ENCODE peak calls at places on chromosome 17, in four cellular contexts. G is right lobe of liver, L is tibial nerve, B is uterus. N is an unnamed sample.

GRCh38 chr17:60253048-60253447 is 103.3 kb downstream of the CA4 start:
- DNase-seq in B (no peak), L (no peak), G (no peak), N (no peak)

GRCh38 chr17:64357191-64357981 is 33.3 kb downstream of the PECAM1 start:
- DNase-seq in B (no peak), L (peak; percentile 40), G (no peak), N (peak; percentile 74)

GRCh38 chr17:45148183-45149036 is at the start of gene HEXIM1:
- DNase-seq in L (peak; percentile 98), B (peak; percentile 99), G (peak; percentile 99), N (peak; percentile 100)

GRCh38 chr17:69434164-69434579 is 19.7 kb downstream of the MAP2K6 start:
- DNase-seq in L (no peak), G (no peak), B (peak; percentile 24), N (no peak)

GRCh38 chr17:50688168-50688719 is 19.5 kb downstream of the ANKRD40 start:
- DNase-seq in L (no peak), G (no peak), B (no peak), N (no peak)

GRCh38 chr17:38917259-38917658 is 8.2 kb upstream of the LASP1NB start:
- DNase-seq in G (no peak), L (no peak), B (no peak), N (no peak)

GRCh38 chr17:73349138-73349537 is 37.3 kb upstream of the CDC42EP4 start:
- DNase-seq in L (no peak), B (no peak), G (no peak), N (no peak)

GRCh38 chr17:71329310-71330098 is 791.3 kb upstream of the SOX9 start:
- DNase-seq in B (no peak), G (no peak), L (no peak), N (no peak)

GRCh38 chr17:39845052-39845976 is 18.8 kb downstream of the IKZF3 start:
- DNase-seq in B (no peak), L (no peak), G (no peak), N (no peak)

GRCh38 chr17:27216836-27217235 is 77.1 kb upstream of the WSB1 start:
- DNase-seq in L (no peak), G (no peak), B (no peak), N (no peak)

GRCh38 chr17:7932483-7932891 is 481 bp downstream of the CNTROB start:
- DNase-seq in L (no peak), G (no peak), B (peak; percentile 34), N (no peak)

GRCh38 chr17:50063516-50064252 is 7.8 kb downstream of the ITGA3 start:
- DNase-seq in B (no peak), G (no peak), L (no peak), N (no peak)

GRCh38 chr17:156094-156621 is 18.8 kb downstream of the SCGB1C2 start:
- DNase-seq in G (peak; percentile 18), L (no peak), B (no peak), N (no peak)

GRCh38 chr17:61611323-61611722 is 20.3 kb upstream of the NACA2 start:
- DNase-seq in L (no peak), G (no peak), B (no peak), N (no peak)

GRCh38 chr17:32388613-32389459 is 38.9 kb downstream of the ZNF207 start:
- DNase-seq in L (no peak), B (no peak), G (no peak), N (no peak)

GRCh38 chr17:50355701-50356341 is 9.9 kb downstream of the XYLT2 start:
- DNase-seq in L (no peak), G (no peak), B (no peak), N (peak; percentile 10)

GRCh38 chr17:38851434-38851833 is 2.1 kb downstream of the RPL23 start:
- DNase-seq in G (no peak), B (no peak), L (no peak), N (no peak)

DNA sequence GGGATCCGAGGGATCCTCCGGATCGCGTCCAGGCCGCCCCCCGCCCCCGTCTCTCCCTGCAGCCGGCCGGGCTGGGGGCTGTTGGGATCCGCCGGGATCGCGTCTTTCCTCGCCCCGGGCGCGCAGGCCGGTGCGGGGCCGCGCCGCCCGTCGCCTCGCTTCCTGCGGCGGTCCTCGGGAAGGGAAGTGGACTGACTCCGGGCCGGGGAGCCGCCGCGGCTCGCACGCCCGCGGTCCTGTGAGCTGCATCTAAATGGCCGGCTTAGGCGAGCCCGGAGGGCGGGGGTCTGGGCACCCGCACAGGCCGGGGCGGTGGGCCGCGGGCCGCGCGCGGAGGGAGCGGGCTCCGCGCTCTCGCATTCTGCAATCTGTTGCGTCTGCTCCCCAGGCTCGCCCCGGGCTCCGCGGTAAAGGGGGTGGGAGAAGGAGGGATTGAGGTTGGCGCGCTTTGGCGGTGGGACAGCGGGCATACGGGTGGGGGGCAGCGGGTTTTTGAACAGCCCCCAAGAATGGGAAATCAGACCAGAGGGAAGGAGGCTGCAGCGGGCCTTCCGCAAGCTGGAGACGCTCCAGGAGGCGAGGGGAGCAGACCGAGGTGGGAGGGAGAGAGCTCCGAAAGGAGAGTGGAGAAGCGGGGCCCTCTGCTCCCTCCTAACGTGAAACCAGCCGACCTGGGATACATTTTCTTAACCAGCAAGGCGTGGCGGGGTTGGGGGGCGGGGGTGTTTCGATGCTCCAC is 2.2 kb downstream of the TMEM132E start:
- DNase-seq in L (no peak), G (no peak), B (no peak), N (no peak)
- H3K36me3 ChIP-seq in L (no peaks in the 10 kb centered on the region), G (no peaks in the 10 kb centered on the region), B (no peaks in the 10 kb centered on the region), N (no peaks in the 10 kb centered on the region)

GRCh38 chr17:28570716-28571254 is 539 bp downstream of the PIGS start:
- DNase-seq in L (no peak), G (peak; percentile 65), B (no peak), N (peak; percentile 35)
- H3K4me1 ChIP-seq in L (peaks cover 25% of the 10 kb centered on the region), G (peaks cover 19% of the 10 kb centered on the region), B (peaks cover 4% of the 10 kb centered on the region), N (peaks cover 20% of the 10 kb centered on the region)

GRCh38 chr17:80815151-80815561 is 176.5 kb upstream of the CHMP6 start:
- DNase-seq in G (no peak), L (no peak), B (no peak), N (peak; percentile 7)
- TF ChIP-seq POLR2A in G (no peak), L (no peak), B (no peak), N (no peak)

DNA sequence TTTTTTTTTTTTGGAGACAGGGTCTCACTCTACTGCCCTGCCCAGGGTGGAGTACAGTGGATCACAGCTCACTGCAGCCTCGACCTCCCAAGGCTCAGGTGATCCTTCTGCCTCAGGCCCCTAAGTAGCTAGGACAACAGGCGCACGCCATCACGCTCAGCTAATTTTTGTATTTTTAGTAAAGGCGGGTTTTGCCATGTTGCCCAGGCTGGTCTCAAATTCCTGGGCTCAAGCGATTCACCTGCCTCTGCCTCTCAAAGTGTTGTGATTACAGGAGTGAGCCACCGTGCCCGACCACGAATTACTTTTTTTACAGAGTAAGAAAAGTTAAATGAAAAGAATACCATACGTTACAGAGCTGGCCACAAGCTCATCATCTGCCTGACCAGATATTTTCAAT is 38.9 kb downstream of the AKAP10 start:
- DNase-seq in B (no peak), L (no peak), G (no peak), N (no peak)
- H3K36me3 ChIP-seq in B (no peaks in the 10 kb centered on the region), L (peaks cover 75% of the 10 kb centered on the region), G (no peaks in the 10 kb centered on the region), N (peaks cover 44% of the 10 kb centered on the region)

GRCh38 chr17:47223460-47223859 is 14.3 kb downstream of the MYL4 start:
- DNase-seq in G (no peak), B (no peak), L (no peak), N (no peak)
- H3K4me1 ChIP-seq in G (peaks cover 10% of the 10 kb centered on the region), B (no peaks in the 10 kb centered on the region), L (peaks cover 7% of the 10 kb centered on the region), N (peaks cover 8% of the 10 kb centered on the region)

GRCh38 chr17:81483085-81483861 is 29.3 kb downstream of the ACTG1 start:
- DNase-seq in L (no peak), G (no peak), B (no peak), N (peak; percentile 38)

GRCh38 chr17:81483862-81484194 is 28.8 kb downstream of the ACTG1 start:
- DNase-seq in L (no peak), B (no peak), G (no peak), N (no peak)

GRCh38 chr17:81482673-81483072 is 29.9 kb downstream of the ACTG1 start:
- DNase-seq in L (no peak), B (no peak), G (no peak), N (no peak)

GRCh38 chr17:81486174-81486810 is 26.3 kb downstream of the ACTG1 start:
- DNase-seq in B (no peak), G (no peak), L (no peak), N (no peak)

GRCh38 chr17:81484195-81484979 is 28.2 kb downstream of the ACTG1 start:
- DNase-seq in B (peak; percentile 87), G (peak; percentile 92), L (peak; percentile 82), N (peak; percentile 84)
- TF ChIP-seq POLR2A in B (peak; percentile 37), G (no peak), L (peak; percentile 13), N (no peak)

GRCh38 chr17:42695500-42695899 is 13.2 kb downstream of the CNTNAP1 start:
- DNase-seq in L (no peak), B (no peak), G (no peak), N (no peak)
- H3K36me3 ChIP-seq in L (peaks cover 99% of the 10 kb centered on the region), B (no peaks in the 10 kb centered on the region), G (no peaks in the 10 kb centered on the region), N (no peaks in the 10 kb centered on the region)

DNA sequence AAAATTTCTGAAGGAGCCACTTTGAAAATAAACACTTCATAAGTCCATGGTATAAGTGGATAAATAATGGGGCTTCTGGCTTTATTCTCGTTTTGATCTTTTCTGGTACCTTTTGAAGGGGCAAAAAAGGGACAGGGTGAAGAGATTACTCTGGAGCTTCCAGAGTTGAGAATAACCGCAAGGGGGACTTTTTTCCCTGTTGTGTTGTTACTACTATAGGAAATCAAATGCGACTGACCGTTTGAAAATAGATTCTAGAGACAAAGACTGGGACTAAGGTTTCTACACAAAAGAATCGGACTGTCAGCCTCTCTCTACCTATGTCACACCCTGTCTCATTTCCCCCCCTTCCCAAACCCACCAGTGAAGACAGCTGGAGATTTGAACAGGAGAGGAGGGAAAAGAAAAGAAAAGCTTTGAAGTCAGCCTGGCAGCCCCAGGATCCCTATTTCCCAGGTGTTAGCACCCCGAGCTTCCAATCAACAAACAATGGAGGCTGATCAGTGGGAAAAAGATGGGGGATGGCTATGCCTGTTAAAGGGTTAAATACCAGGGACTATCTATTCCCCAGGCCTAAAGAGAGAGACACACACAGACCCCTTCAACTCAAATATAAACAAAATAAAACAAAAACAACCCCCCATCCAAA is 8.3 kb downstream of the HOXB4 start:
- DNase-seq in B (no peak), L (no peak), G (no peak), N (no peak)
- H3K4me1 ChIP-seq in B (no peaks in the 10 kb centered on the region), L (peaks cover 15% of the 10 kb centered on the region), G (no peaks in the 10 kb centered on the region), N (peaks cover 12% of the 10 kb centered on the region)

N was measured in gastrocnemius medialis.